ENCODE peak calls at places on chromosomes 16 and 17, in six cellular contexts. H is uterus; F is CD8-positive, alpha-beta memory T cell; C is CD4-positive, alpha-beta memory T cell; A is right cardiac atrium; K is neuronal stem cell. P is an unnamed sample.

GRCh38 chr17:50514936-50515702 is 6.9 kb downstream of the MYCBPAP start:
- DNase-seq in F (no peak), A (peak; percentile 65), H (no peak), K (peak; percentile 56), C (no peak), P (peak; percentile 42)

GRCh38 chr17:81420769-81421462 is 25.7 kb downstream of the BAHCC1 start:
- DNase-seq in A (peak; percentile 90), K (no peak), F (no peak), H (no peak), C (no peak), P (peak; percentile 56)

GRCh38 chr17:75005291-75005690 is 7.2 kb upstream of the MRPL58 start:
- DNase-seq in F (no peak), A (no peak), K (no peak), H (no peak), C (no peak), P (no peak)

GRCh38 chr17:57603978-57604377 is 141.1 kb downstream of the CCDC182 start:
- DNase-seq in K (no peak), A (no peak), F (peak; percentile 87), H (peak; percentile 26), C (peak; percentile 75), P (no peak)

GRCh38 chr17:1074886-1075665 is 78.1 kb downstream of the TIMM22 start:
- DNase-seq in F (no peak), C (no peak), A (peak; percentile 75), H (no peak), K (no peak), P (peak; percentile 43)

GRCh38 chr17:61230972-61231820 is 168.4 kb upstream of the TBX2 start:
- DNase-seq in A (no peak), C (no peak), K (no peak), F (no peak), H (no peak), P (no peak)

GRCh38 chr17:83115832-83116231 is 36.4 kb downstream of the METRNL start:
- DNase-seq in C (no peak), A (peak; percentile 44), H (no peak), F (no peak), K (no peak), P (no peak)

GRCh38 chr16:11201498-11202259 is 54.3 kb downstream of the SOCS1 start:
- DNase-seq in C (no peak), K (no peak), H (no peak), A (no peak), F (no peak), P (no peak)

GRCh38 chr17:19372439-19372838 is 5.9 kb upstream of the MAPK7 start:
- DNase-seq in C (no peak), F (peak; percentile 7), A (no peak), K (no peak), H (no peak), P (no peak)

GRCh38 chr16:87369117-87369775 is 14.3 kb downstream of the FBXO31 start:
- DNase-seq in H (no peak), A (no peak), C (no peak), F (peak; percentile 9), K (no peak), P (no peak)

GRCh38 chr16:79554912-79555311 is 45.6 kb downstream of the MAF start:
- DNase-seq in H (no peak), F (no peak), C (no peak), K (no peak), A (no peak), P (no peak)

GRCh38 chr17:45149669-45150603 is 1.7 kb downstream of the HEXIM1 start:
- DNase-seq in H (peak; percentile 80), A (peak; percentile 91), K (no peak), C (peak; percentile 43), F (no peak), P (peak; percentile 71)

GRCh38 chr16:88884569-88885271 is 18.3 kb upstream of the PABPN1L start:
- DNase-seq in K (no peak), F (no peak), C (no peak), A (no peak), H (no peak), P (no peak)

GRCh38 chr16:88883117-88883895 is 16.8 kb upstream of the PABPN1L start:
- DNase-seq in F (no peak), C (no peak), K (no peak), A (no peak), H (no peak), P (no peak)

GRCh38 chr16:88882358-88883030 is 16.0 kb upstream of the PABPN1L start:
- DNase-seq in F (no peak), H (no peak), K (no peak), C (no peak), A (no peak), P (no peak)

GRCh38 chr16:88885693-88886253 is 19.3 kb upstream of the PABPN1L start:
- DNase-seq in A (no peak), C (no peak), K (no peak), F (no peak), H (no peak), P (no peak)

GRCh38 chr16:88883946-88884345 is 17.5 kb upstream of the PABPN1L start:
- DNase-seq in A (no peak), F (no peak), H (no peak), C (no peak), K (no peak), P (no peak)
- H3K27ac ChIP-seq in A (no peak overlapping the region), F (no peak overlapping the region), H (no peak overlapping the region), C (no peak overlapping the region), K (no peak overlapping the region), P (no peak overlapping the region)

DNA sequence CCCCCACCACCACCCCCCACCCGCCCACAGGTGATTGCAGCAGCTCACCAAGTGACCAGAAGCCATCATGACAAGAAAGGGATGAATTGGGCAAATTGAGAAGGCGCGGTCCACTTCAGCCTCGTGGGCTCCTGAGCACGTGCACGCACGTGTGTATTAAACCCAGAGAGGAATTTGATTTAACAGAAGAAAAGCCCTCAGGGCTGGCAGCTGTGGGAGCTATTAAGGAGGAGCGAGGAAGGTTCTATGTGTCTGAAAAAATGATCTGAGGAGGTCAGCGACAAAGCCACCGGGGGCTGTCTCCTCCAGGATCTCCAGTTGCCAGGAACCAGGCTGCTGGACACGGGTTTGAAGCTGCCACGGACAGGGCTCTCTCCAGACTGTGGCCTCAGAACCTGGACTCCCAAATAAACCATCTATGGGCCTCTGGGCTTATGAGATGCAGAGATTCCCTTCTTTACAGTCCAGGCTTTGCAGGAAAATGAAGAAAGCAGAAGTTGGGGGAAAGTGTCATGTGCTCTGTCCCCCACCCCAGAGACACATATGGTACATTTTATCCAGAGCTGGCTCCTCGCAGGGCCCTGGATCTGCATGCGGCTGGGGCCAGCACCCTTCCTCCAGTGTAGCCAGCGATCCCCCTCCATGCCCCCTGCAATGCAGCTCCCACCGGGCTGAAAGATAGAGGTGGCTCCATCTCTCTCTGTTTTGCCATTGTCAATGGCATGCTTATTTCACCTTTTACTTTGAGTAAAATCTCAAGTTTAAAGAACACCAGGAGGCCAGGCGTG is 219.7 kb upstream of the RPL38 start:
- DNase-seq in A (no peak), H (no peak), F (no peak), K (no peak), C (no peak), P (no peak)
- H3K27ac ChIP-seq in A (no peak overlapping the region), H (no peak overlapping the region), F (no peak overlapping the region), K (no peak overlapping the region), C (no peak overlapping the region), P (no peak overlapping the region)

GRCh38 chr16:66904846-66905632 is 13.6 kb downstream of the CDH16 start:
- DNase-seq in A (peak; percentile 58), H (no peak), F (no peak), C (no peak), K (no peak), P (peak; percentile 58)
- H3K27ac ChIP-seq in A (peak overlapping the region; percentile 92), H (peak overlapping the region; percentile 90), F (no peak overlapping the region), C (no peak overlapping the region), K (no peak overlapping the region), P (peak overlapping the region; percentile 96)

DNA sequence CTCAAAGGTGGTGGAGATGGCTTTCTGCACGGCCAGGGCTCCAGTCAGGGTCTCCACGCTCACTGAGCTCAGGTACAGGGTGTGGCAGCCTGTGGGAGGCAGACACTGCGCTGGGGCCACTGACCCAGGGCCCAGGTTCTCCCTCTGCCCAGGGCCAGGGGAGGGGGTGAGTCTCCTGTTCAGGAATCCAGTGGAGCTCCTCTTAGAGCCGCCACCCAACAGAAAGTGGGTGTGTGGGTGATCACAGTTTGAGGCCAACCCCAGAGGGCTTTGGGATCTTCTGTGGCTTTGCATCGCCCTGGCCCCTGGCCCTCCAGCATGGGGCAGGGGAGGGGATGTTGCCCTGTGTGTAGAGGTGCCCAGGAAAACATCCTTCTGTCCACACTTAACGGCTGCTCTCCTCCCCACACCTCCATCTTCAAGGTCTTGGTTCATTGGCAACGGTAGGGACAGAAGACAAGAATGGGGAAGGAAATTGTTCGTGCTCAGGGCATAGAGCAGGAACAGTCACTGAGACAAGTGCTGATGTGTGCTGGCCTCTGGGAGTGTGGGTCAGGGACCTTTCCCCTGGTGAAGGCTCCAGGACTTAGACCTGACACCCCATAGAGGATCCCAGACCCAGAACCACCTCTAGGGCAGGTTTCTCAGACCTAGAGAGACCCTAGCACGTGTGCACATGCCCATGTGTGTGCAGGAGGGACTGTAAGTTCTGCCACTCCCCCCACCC is 21.5 kb downstream of the TNS4 start:
- DNase-seq in H (no peak), K (no peak), C (no peak), F (no peak), A (peak; percentile 32), P (no peak)
- H3K27ac ChIP-seq in H (no peak overlapping the region), K (no peak overlapping the region), C (peak overlapping the region; percentile 83), F (peak overlapping the region; percentile 67), A (no peak overlapping the region), P (no peak overlapping the region)

DNA sequence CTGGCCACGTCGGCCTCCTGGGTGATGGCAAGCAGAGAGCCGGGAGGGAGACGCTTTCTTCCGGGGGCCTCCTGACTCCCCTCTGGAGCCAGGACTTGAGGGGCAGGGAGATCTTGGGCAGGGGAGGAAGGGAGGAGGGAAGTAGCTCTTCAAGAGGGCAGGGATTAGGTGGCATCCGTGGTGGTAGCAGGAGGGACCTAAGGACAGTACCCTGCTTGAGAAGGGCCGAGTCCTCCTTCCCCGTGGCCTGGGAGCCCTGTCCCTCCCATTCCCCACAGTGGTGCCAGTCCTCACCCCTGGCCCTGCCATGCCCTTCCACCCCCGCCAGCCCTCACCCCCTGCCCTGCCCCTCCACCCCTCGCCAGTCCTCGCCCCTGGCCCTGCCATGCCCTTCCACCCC is 12.6 kb downstream of the TAX1BP3 start:
- DNase-seq in F (no peak), K (no peak), H (no peak), C (no peak), A (no peak), P (no peak)
- H3K27ac ChIP-seq in F (no peak overlapping the region), K (no peak overlapping the region), H (no peak overlapping the region), C (no peak overlapping the region), A (no peak overlapping the region), P (no peak overlapping the region)

GRCh38 chr17:39663688-39664580 is 1.2 kb upstream of the TCAP start:
- DNase-seq in C (no peak), F (no peak), H (no peak), K (no peak), A (peak; percentile 71), P (peak; percentile 52)
- H3K27ac ChIP-seq in C (no peak overlapping the region), F (no peak overlapping the region), H (peak overlapping the region; percentile 77), K (no peak overlapping the region), A (peak overlapping the region; percentile 90), P (peak overlapping the region; percentile 97)

GRCh38 chr16:56604966-56605365 is 3.4 kb upstream of the MT2A start:
- DNase-seq in F (no peak), K (no peak), C (no peak), A (no peak), H (no peak), P (no peak)

GRCh38 chr16:56606071-56606687 is 2.2 kb upstream of the MT2A start:
- DNase-seq in K (no peak), A (peak; percentile 67), C (no peak), H (peak; percentile 84), F (no peak), P (no peak)

GRCh38 chr16:56603589-56603988 is 4.8 kb upstream of the MT2A start:
- DNase-seq in A (peak; percentile 68), C (no peak), K (no peak), H (no peak), F (no peak), P (peak; percentile 44)

GRCh38 chr16:56606688-56607618 is 1.4 kb upstream of the MT2A start:
- DNase-seq in K (no peak), C (no peak), A (peak; percentile 75), F (peak; percentile 51), H (peak; percentile 92), P (peak; percentile 68)

GRCh38 chr16:56605475-56605874 is 2.9 kb upstream of the MT2A start:
- DNase-seq in C (no peak), F (no peak), K (no peak), H (no peak), A (no peak), P (no peak)
- H3K27ac ChIP-seq in C (no peak overlapping the region), F (no peak overlapping the region), K (no peak overlapping the region), H (peak overlapping the region; percentile 97), A (peak overlapping the region; percentile 92), P (peak overlapping the region; percentile 95)

P was measured in left ventricle myocardium inferior.